ENCODE peak calls at places on chromosomes 2 and 18, in ten cellular contexts. One of them, this sample, is unnamed.

GRCh38 chr2:238173692-238174091 is 14.9 kb downstream of the ERFE start:
- DNase-seq in NCI-H1092: no peak
- DNase-seq in endothelial cell: no peak
- DNase-seq in NCI-H748 treated with DMSO at 0.1 percent for 48 hours: no peak
- DNase-seq in fibroblast of lung: no peak
- DNase-seq in lower lobe of right lung: no peak
- DNase-seq in stimulated activated CD4-positive, alpha-beta T cell treated with anti-CD3 and anti-CD28 coated beads, Interleukin-4, amount 100 ng/mL, for 24 hours: no peak
- DNase-seq in naive B cell: no peak
- DNase-seq in A549: no peak
- DNase-seq in cardiac muscle cell: no peak
- DNase-seq in this sample: no peak

GRCh38 chr2:24021122-24021998 is 11.5 kb downstream of the MFSD2B start:
- DNase-seq in NCI-H1092: no peak
- DNase-seq in lower lobe of right lung: no peak
- DNase-seq in NCI-H748 treated with DMSO at 0.1 percent for 48 hours: no peak
- DNase-seq in A549: peak
- DNase-seq in naive B cell: no peak
- DNase-seq in fibroblast of lung: no peak
- DNase-seq in cardiac muscle cell: peak
- DNase-seq in stimulated activated CD4-positive, alpha-beta T cell treated with anti-CD3 and anti-CD28 coated beads, Interleukin-4, amount 100 ng/mL, for 24 hours: peak
- DNase-seq in endothelial cell: peak
- DNase-seq in this sample: peak

GRCh38 chr2:137249463-137249862 is 484.1 kb downstream of the THSD7B start:
- DNase-seq in A549: no peak
- DNase-seq in naive B cell: no peak
- DNase-seq in endothelial cell: no peak
- DNase-seq in lower lobe of right lung: no peak
- DNase-seq in NCI-H1092: no peak
- DNase-seq in stimulated activated CD4-positive, alpha-beta T cell treated with anti-CD3 and anti-CD28 coated beads, Interleukin-4, amount 100 ng/mL, for 24 hours: no peak
- DNase-seq in fibroblast of lung: no peak
- DNase-seq in cardiac muscle cell: no peak
- DNase-seq in NCI-H748 treated with DMSO at 0.1 percent for 48 hours: no peak
- DNase-seq in this sample: no peak

GRCh38 chr2:169452080-169452479 is 27.2 kb upstream of the BBS5 start:
- DNase-seq in lower lobe of right lung: no peak
- DNase-seq in NCI-H748 treated with DMSO at 0.1 percent for 48 hours: peak
- DNase-seq in fibroblast of lung: peak
- DNase-seq in cardiac muscle cell: peak
- DNase-seq in naive B cell: no peak
- DNase-seq in stimulated activated CD4-positive, alpha-beta T cell treated with anti-CD3 and anti-CD28 coated beads, Interleukin-4, amount 100 ng/mL, for 24 hours: no peak
- DNase-seq in A549: peak
- DNase-seq in endothelial cell: peak
- DNase-seq in NCI-H1092: peak
- DNase-seq in this sample: peak

GRCh38 chr2:205747827-205748386 is 65.6 kb downstream of the NRP2 start:
- DNase-seq in cardiac muscle cell: no peak
- DNase-seq in naive B cell: no peak
- DNase-seq in lower lobe of right lung: no peak
- DNase-seq in NCI-H748 treated with DMSO at 0.1 percent for 48 hours: peak
- DNase-seq in NCI-H1092: no peak
- DNase-seq in A549: no peak
- DNase-seq in fibroblast of lung: no peak
- DNase-seq in stimulated activated CD4-positive, alpha-beta T cell treated with anti-CD3 and anti-CD28 coated beads, Interleukin-4, amount 100 ng/mL, for 24 hours: no peak
- DNase-seq in endothelial cell: no peak
- DNase-seq in this sample: no peak

GRCh38 chr2:159516241-159516758 is 100.0 kb downstream of the BAZ2B start:
- DNase-seq in stimulated activated CD4-positive, alpha-beta T cell treated with anti-CD3 and anti-CD28 coated beads, Interleukin-4, amount 100 ng/mL, for 24 hours: peak
- DNase-seq in endothelial cell: no peak
- DNase-seq in lower lobe of right lung: no peak
- DNase-seq in NCI-H748 treated with DMSO at 0.1 percent for 48 hours: peak
- DNase-seq in NCI-H1092: peak
- DNase-seq in cardiac muscle cell: peak
- DNase-seq in A549: peak
- DNase-seq in fibroblast of lung: peak
- DNase-seq in naive B cell: peak
- DNase-seq in this sample: no peak

GRCh38 chr2:3238951-3239841 is 138.4 kb downstream of the EIPR1 start:
- DNase-seq in fibroblast of lung: no peak
- DNase-seq in NCI-H748 treated with DMSO at 0.1 percent for 48 hours: no peak
- DNase-seq in naive B cell: no peak
- DNase-seq in NCI-H1092: no peak
- DNase-seq in A549: no peak
- DNase-seq in endothelial cell: no peak
- DNase-seq in stimulated activated CD4-positive, alpha-beta T cell treated with anti-CD3 and anti-CD28 coated beads, Interleukin-4, amount 100 ng/mL, for 24 hours: peak
- DNase-seq in cardiac muscle cell: no peak
- DNase-seq in lower lobe of right lung: no peak
- DNase-seq in this sample: no peak

GRCh38 chr2:137977790-137978189 is 13.5 kb downstream of the HNMT start:
- DNase-seq in stimulated activated CD4-positive, alpha-beta T cell treated with anti-CD3 and anti-CD28 coated beads, Interleukin-4, amount 100 ng/mL, for 24 hours: no peak
- DNase-seq in fibroblast of lung: no peak
- DNase-seq in lower lobe of right lung: no peak
- DNase-seq in A549: no peak
- DNase-seq in naive B cell: no peak
- DNase-seq in endothelial cell: no peak
- DNase-seq in cardiac muscle cell: no peak
- DNase-seq in NCI-H748 treated with DMSO at 0.1 percent for 48 hours: no peak
- DNase-seq in NCI-H1092: no peak
- DNase-seq in this sample: no peak

GRCh38 chr18:62778976-62779869 is 63.9 kb downstream of the PHLPP1 start:
- DNase-seq in endothelial cell: no peak
- DNase-seq in fibroblast of lung: no peak
- DNase-seq in cardiac muscle cell: peak
- DNase-seq in naive B cell: no peak
- DNase-seq in NCI-H1092: no peak
- DNase-seq in NCI-H748 treated with DMSO at 0.1 percent for 48 hours: no peak
- DNase-seq in lower lobe of right lung: no peak
- DNase-seq in A549: no peak
- DNase-seq in stimulated activated CD4-positive, alpha-beta T cell treated with anti-CD3 and anti-CD28 coated beads, Interleukin-4, amount 100 ng/mL, for 24 hours: no peak
- DNase-seq in this sample: peak

GRCh38 chr2:48346124-48346536 is 183.8 kb upstream of the STON1 start:
- DNase-seq in lower lobe of right lung: peak
- DNase-seq in NCI-H748 treated with DMSO at 0.1 percent for 48 hours: no peak
- DNase-seq in endothelial cell: no peak
- DNase-seq in cardiac muscle cell: no peak
- DNase-seq in NCI-H1092: no peak
- DNase-seq in stimulated activated CD4-positive, alpha-beta T cell treated with anti-CD3 and anti-CD28 coated beads, Interleukin-4, amount 100 ng/mL, for 24 hours: no peak
- DNase-seq in fibroblast of lung: peak
- DNase-seq in naive B cell: no peak
- DNase-seq in A549: no peak
- DNase-seq in this sample: no peak

GRCh38 chr2:42086500-42086953 is 38.7 kb downstream of the PKDCC start:
- DNase-seq in endothelial cell: peak
- DNase-seq in NCI-H1092: peak
- DNase-seq in naive B cell: peak
- DNase-seq in A549: peak
- DNase-seq in cardiac muscle cell: peak
- DNase-seq in fibroblast of lung: peak
- DNase-seq in NCI-H748 treated with DMSO at 0.1 percent for 48 hours: peak
- DNase-seq in lower lobe of right lung: no peak
- DNase-seq in stimulated activated CD4-positive, alpha-beta T cell treated with anti-CD3 and anti-CD28 coated beads, Interleukin-4, amount 100 ng/mL, for 24 hours: peak
- DNase-seq in this sample: peak

GRCh38 chr18:12245793-12246135 is 8.4 kb upstream of the CIDEA start:
- DNase-seq in endothelial cell: no peak
- DNase-seq in lower lobe of right lung: no peak
- DNase-seq in fibroblast of lung: no peak
- DNase-seq in cardiac muscle cell: no peak
- DNase-seq in naive B cell: no peak
- DNase-seq in NCI-H1092: no peak
- DNase-seq in NCI-H748 treated with DMSO at 0.1 percent for 48 hours: no peak
- DNase-seq in stimulated activated CD4-positive, alpha-beta T cell treated with anti-CD3 and anti-CD28 coated beads, Interleukin-4, amount 100 ng/mL, for 24 hours: no peak
- DNase-seq in A549: no peak
- DNase-seq in this sample: no peak

GRCh38 chr18:56358608-56359007 is 279.8 kb downstream of the TXNL1 start:
- DNase-seq in cardiac muscle cell: no peak
- DNase-seq in A549: no peak
- DNase-seq in endothelial cell: no peak
- DNase-seq in naive B cell: no peak
- DNase-seq in NCI-H1092: no peak
- DNase-seq in NCI-H748 treated with DMSO at 0.1 percent for 48 hours: no peak
- DNase-seq in fibroblast of lung: no peak
- DNase-seq in lower lobe of right lung: no peak
- DNase-seq in stimulated activated CD4-positive, alpha-beta T cell treated with anti-CD3 and anti-CD28 coated beads, Interleukin-4, amount 100 ng/mL, for 24 hours: no peak
- DNase-seq in this sample: no peak

This sample was measured in K562.